ENCODE peak calls at places on chromosomes 3 and 15, in seven cellular contexts. W is GM23248; Y is activated gamma-delta T cell treated with Interleukin-2 at 50 U/mL for 16 hours; V is IMR-90; D is activated naive CD4-positive, alpha-beta T cell; E is A172; Z is cardiac muscle cell. L is an unnamed sample.

GRCh38 chr3:49415931-49416601 is 3.8 kb downstream of the TCTA start:
- DNase-seq in W (no peak), Y (peak; percentile 45), V (no peak), D (peak; percentile 15), E (no peak), Z (no peak), L (no peak)

GRCh38 chr3:107013606-107014005 is 363.6 kb upstream of the CCDC54 start:
- DNase-seq in W (no peak), Y (no peak), V (no peak), D (no peak), E (no peak), Z (no peak), L (no peak)

GRCh38 chr3:179734497-179735281 is 81.8 kb downstream of the USP13 start:
- DNase-seq in W (no peak), Y (no peak), V (no peak), D (no peak), E (no peak), Z (no peak), L (no peak)

GRCh38 chr3:148631124-148631903 is 66.4 kb upstream of the AGTR1 start:
- DNase-seq in W (peak; percentile 12), Y (no peak), V (no peak), D (no peak), E (no peak), Z (no peak), L (no peak)

GRCh38 chr15:73249499-73249898 is 119.3 kb downstream of the HCN4 start:
- DNase-seq in W (no peak), Y (no peak), V (peak; percentile 68), D (no peak), E (no peak), Z (no peak), L (no peak)

GRCh38 chr3:8441969-8442559 is 59.6 kb upstream of the LMCD1 start:
- DNase-seq in W (peak; percentile 77), Y (no peak), V (peak; percentile 77), D (no peak), E (peak; percentile 77), Z (peak; percentile 86), L (no peak)

GRCh38 chr3:133845127-133845526 is 39.5 kb downstream of the SRPRB start:
- DNase-seq in W (no peak), Y (no peak), V (no peak), D (no peak), E (no peak), Z (no peak), L (no peak)

GRCh38 chr3:34863485-34863884 is 775.8 kb upstream of the ARPP21 start:
- DNase-seq in W (no peak), Y (no peak), V (no peak), D (no peak), E (no peak), Z (no peak), L (no peak)

GRCh38 chr15:27422997-27423396 is 452.0 kb downstream of the GABRG3 start:
- DNase-seq in W (no peak), Y (no peak), V (no peak), D (no peak), E (no peak), Z (no peak), L (no peak)

GRCh38 chr15:29411299-29411698 is 141.7 kb upstream of the NSMCE3 start:
- DNase-seq in W (no peak), Y (no peak), V (no peak), D (no peak), E (no peak), Z (no peak), L (no peak)

GRCh38 chr3:40766396-40766795 is 241.6 kb downstream of the ZNF621 start:
- DNase-seq in W (no peak), Y (no peak), V (no peak), D (no peak), E (no peak), Z (no peak), L (no peak)

GRCh38 chr15:51076142-51076897 is 18.4 kb downstream of the TNFAIP8L3 start:
- DNase-seq in W (no peak), Y (no peak), V (no peak), D (no peak), E (no peak), Z (no peak), L (no peak)

GRCh38 chr3:189324538-189325138 is 152.9 kb downstream of the TPRG1 start:
- DNase-seq in W (peak; percentile 78), Y (peak; percentile 77), V (peak; percentile 72), D (peak; percentile 47), E (peak; percentile 99), Z (peak; percentile 70), L (peak; percentile 19)

GRCh38 chr3:159765860-159766294 is 222.8 kb upstream of the IL12A start:
- DNase-seq in W (peak; percentile 15), Y (no peak), V (no peak), D (no peak), E (no peak), Z (no peak), L (no peak)

GRCh38 chr3:120678984-120679383 is 3.1 kb downstream of the HGD start:
- DNase-seq in W (peak; percentile 29), Y (no peak), V (no peak), D (no peak), E (no peak), Z (no peak), L (no peak)

GRCh38 chr3:65854606-65855304 is 184.0 kb downstream of the MAGI1 start:
- DNase-seq in W (peak; percentile 57), Y (no peak), V (peak; percentile 47), D (no peak), E (peak; percentile 40), Z (no peak), L (no peak)

GRCh38 chr15:62171882-62172281 is 6.8 kb upstream of the C2CD4B start:
- DNase-seq in W (no peak), Y (no peak), V (no peak), D (no peak), E (no peak), Z (no peak), L (no peak)

GRCh38 chr3:184725176-184725575 is 13.3 kb upstream of the MAGEF1 start:
- DNase-seq in W (no peak), Y (no peak), V (no peak), D (no peak), E (no peak), Z (no peak), L (no peak)

GRCh38 chr3:30511524-30512278 is 94.7 kb upstream of the TGFBR2 start:
- DNase-seq in W (peak; percentile 92), Y (no peak), V (peak; percentile 98), D (no peak), E (peak; percentile 83), Z (peak; percentile 99), L (no peak)

GRCh38 chr3:40096561-40097506 is 212.7 kb upstream of the EIF1B start:
- DNase-seq in W (peak; percentile 75), Y (no peak), V (no peak), D (no peak), E (no peak), Z (no peak), L (no peak)

GRCh38 chr15:75171408-75171807 is 30.3 kb upstream of the C15orf39 start:
- DNase-seq in W (peak; percentile 85), Y (no peak), V (peak; percentile 90), D (no peak), E (peak; percentile 92), Z (peak; percentile 69), L (peak; percentile 82)

GRCh38 chr3:183224581-183224980 is 28.5 kb upstream of the B3GNT5 start:
- DNase-seq in W (no peak), Y (peak; percentile 35), V (no peak), D (no peak), E (no peak), Z (no peak), L (no peak)

GRCh38 chr3:85321892-85322291 is 363.1 kb downstream of the CADM2 start:
- DNase-seq in W (no peak), Y (no peak), V (no peak), D (no peak), E (no peak), Z (no peak), L (no peak)

GRCh38 chr15:77630956-77631789 is 1.5 kb downstream of the LINGO1 start:
- DNase-seq in W (no peak), Y (no peak), V (no peak), D (no peak), E (no peak), Z (no peak), L (peak; percentile 11)

GRCh38 chr3:134373278-134373941 is 837 bp downstream of the AMOTL2 start:
- DNase-seq in W (peak; percentile 97), Y (no peak), V (peak; percentile 89), D (no peak), E (peak; percentile 85), Z (peak; percentile 95), L (peak; percentile 62)

GRCh38 chr3:33395900-33396299 is 44.3 kb downstream of the UBP1 start:
- DNase-seq in W (no peak), Y (no peak), V (no peak), D (no peak), E (no peak), Z (no peak), L (no peak)

GRCh38 chr3:117439812-117440211 is 730.2 kb downstream of the TUSC7 start:
- DNase-seq in W (peak; percentile 31), Y (no peak), V (peak; percentile 45), D (no peak), E (no peak), Z (peak; percentile 48), L (peak; percentile 12)

GRCh38 chr15:41487802-41488201 is 5.9 kb upstream of the ITPKA start:
- DNase-seq in W (no peak), Y (no peak), V (peak; percentile 21), D (no peak), E (no peak), Z (no peak), L (no peak)

GRCh38 chr3:13121553-13122001 is 48.3 kb upstream of the IQSEC1 start:
- DNase-seq in W (no peak), Y (no peak), V (no peak), D (no peak), E (no peak), Z (no peak), L (no peak)

GRCh38 chr3:105829879-105830622 is 38.8 kb downstream of the CBLB start:
- DNase-seq in W (peak; percentile 61), Y (no peak), V (peak; percentile 44), D (no peak), E (no peak), Z (peak; percentile 61), L (peak; percentile 82)

GRCh38 chr3:100629728-100630127 is 20.3 kb downstream of the ADGRG7 start:
- DNase-seq in W (no peak), Y (no peak), V (no peak), D (no peak), E (no peak), Z (peak; percentile 7), L (peak; percentile 91)